ENCODE peak calls at places on chromosomes 11 and 22, in nine cellular contexts. One of them, this sample, is unnamed.

GRCh38 chr11:63686912-63687311 is 5.6 kb downstream of the RTN3 start:
- DNase-seq in AG10803: no peak
- DNase-seq in CD4-positive, alpha-beta T cell: no peak
- DNase-seq in left cardiac atrium: no peak
- DNase-seq in EH: no peak
- DNase-seq in A172: no peak
- DNase-seq in effector memory CD4-positive, alpha-beta T cell: no peak
- DNase-seq in renal cortical epithelial cell: no peak
- DNase-seq in neuronal stem cell: no peak
- DNase-seq in this sample: no peak

GRCh38 chr11:83011333-83012167 is 60.1 kb downstream of the RAB30 start:
- DNase-seq in AG10803: no peak
- DNase-seq in A172: no peak
- DNase-seq in EH: no peak
- DNase-seq in renal cortical epithelial cell: no peak
- DNase-seq in CD4-positive, alpha-beta T cell: no peak
- DNase-seq in effector memory CD4-positive, alpha-beta T cell: no peak
- DNase-seq in neuronal stem cell: no peak
- DNase-seq in left cardiac atrium: no peak
- DNase-seq in this sample: no peak

GRCh38 chr22:24592144-24592845 is 578 bp downstream of the LRRC75B start:
- DNase-seq in A172: no peak
- DNase-seq in AG10803: peak
- DNase-seq in effector memory CD4-positive, alpha-beta T cell: no peak
- DNase-seq in EH: peak
- DNase-seq in renal cortical epithelial cell: no peak
- DNase-seq in left cardiac atrium: peak
- DNase-seq in CD4-positive, alpha-beta T cell: no peak
- DNase-seq in neuronal stem cell: peak
- DNase-seq in this sample: no peak

GRCh38 chr22:19974935-19975706 is 33.5 kb upstream of the TXNRD2 start:
- DNase-seq in AG10803: no peak
- DNase-seq in renal cortical epithelial cell: peak
- DNase-seq in A172: peak
- DNase-seq in CD4-positive, alpha-beta T cell: no peak
- DNase-seq in effector memory CD4-positive, alpha-beta T cell: no peak
- DNase-seq in left cardiac atrium: no peak
- DNase-seq in neuronal stem cell: no peak
- DNase-seq in EH: no peak
- DNase-seq in this sample: no peak

GRCh38 chr11:12275818-12276217 is 101.6 kb upstream of the PARVA start:
- DNase-seq in left cardiac atrium: no peak
- DNase-seq in EH: no peak
- DNase-seq in effector memory CD4-positive, alpha-beta T cell: no peak
- DNase-seq in neuronal stem cell: no peak
- DNase-seq in A172: no peak
- DNase-seq in CD4-positive, alpha-beta T cell: no peak
- DNase-seq in renal cortical epithelial cell: no peak
- DNase-seq in AG10803: no peak
- DNase-seq in this sample: no peak

GRCh38 chr11:16052750-16053149 is 303.6 kb downstream of the SOX6 start:
- DNase-seq in left cardiac atrium: no peak
- DNase-seq in CD4-positive, alpha-beta T cell: no peak
- DNase-seq in effector memory CD4-positive, alpha-beta T cell: no peak
- DNase-seq in EH: no peak
- DNase-seq in neuronal stem cell: no peak
- DNase-seq in AG10803: no peak
- DNase-seq in A172: no peak
- DNase-seq in renal cortical epithelial cell: no peak
- DNase-seq in this sample: no peak

GRCh38 chr11:12289667-12290476 is 87.5 kb upstream of the PARVA start:
- DNase-seq in effector memory CD4-positive, alpha-beta T cell: no peak
- DNase-seq in CD4-positive, alpha-beta T cell: no peak
- DNase-seq in left cardiac atrium: no peak
- DNase-seq in A172: no peak
- DNase-seq in AG10803: no peak
- DNase-seq in EH: no peak
- DNase-seq in neuronal stem cell: no peak
- DNase-seq in renal cortical epithelial cell: no peak
- DNase-seq in this sample: no peak

GRCh38 chr11:64872790-64873488 is 5.5 kb downstream of the EHD1 start:
- DNase-seq in neuronal stem cell: no peak
- DNase-seq in CD4-positive, alpha-beta T cell: no peak
- DNase-seq in A172: no peak
- DNase-seq in left cardiac atrium: no peak
- DNase-seq in effector memory CD4-positive, alpha-beta T cell: no peak
- DNase-seq in AG10803: no peak
- DNase-seq in EH: no peak
- DNase-seq in renal cortical epithelial cell: peak
- DNase-seq in this sample: no peak

GRCh38 chr11:11982975-11983374 is 25.5 kb downstream of the DKK3 start:
- DNase-seq in effector memory CD4-positive, alpha-beta T cell: no peak
- DNase-seq in renal cortical epithelial cell: no peak
- DNase-seq in CD4-positive, alpha-beta T cell: no peak
- DNase-seq in AG10803: peak
- DNase-seq in neuronal stem cell: no peak
- DNase-seq in EH: peak
- DNase-seq in left cardiac atrium: no peak
- DNase-seq in A172: no peak
- DNase-seq in this sample: no peak

GRCh38 chr11:15580056-15580774 is 465.5 kb downstream of the INSC start:
- DNase-seq in neuronal stem cell: no peak
- DNase-seq in effector memory CD4-positive, alpha-beta T cell: no peak
- DNase-seq in A172: no peak
- DNase-seq in CD4-positive, alpha-beta T cell: no peak
- DNase-seq in AG10803: no peak
- DNase-seq in left cardiac atrium: no peak
- DNase-seq in renal cortical epithelial cell: no peak
- DNase-seq in EH: no peak
- DNase-seq in this sample: no peak

GRCh38 chr22:17106785-17107546 is 14.2 kb downstream of the TMEM121B start:
- DNase-seq in EH: no peak
- DNase-seq in A172: no peak
- DNase-seq in AG10803: no peak
- DNase-seq in neuronal stem cell: no peak
- DNase-seq in renal cortical epithelial cell: no peak
- DNase-seq in left cardiac atrium: no peak
- DNase-seq in effector memory CD4-positive, alpha-beta T cell: no peak
- DNase-seq in CD4-positive, alpha-beta T cell: no peak
- DNase-seq in this sample: no peak

GRCh38 chr22:24434472-24435322 is 7.3 kb downstream of the ADORA2A start:
- DNase-seq in renal cortical epithelial cell: no peak
- DNase-seq in left cardiac atrium: no peak
- DNase-seq in EH: no peak
- DNase-seq in A172: no peak
- DNase-seq in neuronal stem cell: no peak
- DNase-seq in CD4-positive, alpha-beta T cell: peak
- DNase-seq in effector memory CD4-positive, alpha-beta T cell: peak
- DNase-seq in AG10803: no peak
- DNase-seq in this sample: no peak

GRCh38 chr22:31881198-31881597 is 63.1 kb upstream of the YWHAH start:
- DNase-seq in A172: no peak
- DNase-seq in renal cortical epithelial cell: no peak
- DNase-seq in AG10803: no peak
- DNase-seq in effector memory CD4-positive, alpha-beta T cell: no peak
- DNase-seq in neuronal stem cell: no peak
- DNase-seq in left cardiac atrium: no peak
- DNase-seq in EH: no peak
- DNase-seq in CD4-positive, alpha-beta T cell: no peak
- DNase-seq in this sample: no peak

GRCh38 chr11:2533642-2534115 is 88.9 kb downstream of the KCNQ1 start:
- DNase-seq in A172: peak
- DNase-seq in effector memory CD4-positive, alpha-beta T cell: no peak
- DNase-seq in AG10803: peak
- DNase-seq in neuronal stem cell: peak
- DNase-seq in left cardiac atrium: peak
- DNase-seq in renal cortical epithelial cell: peak
- DNase-seq in CD4-positive, alpha-beta T cell: no peak
- DNase-seq in EH: peak
- DNase-seq in this sample: peak

GRCh38 chr11:107665016-107665415 is 46.8 kb downstream of the SLN start:
- DNase-seq in A172: no peak
- DNase-seq in effector memory CD4-positive, alpha-beta T cell: no peak
- DNase-seq in renal cortical epithelial cell: no peak
- DNase-seq in left cardiac atrium: no peak
- DNase-seq in AG10803: no peak
- DNase-seq in neuronal stem cell: no peak
- DNase-seq in CD4-positive, alpha-beta T cell: no peak
- DNase-seq in EH: no peak
- DNase-seq in this sample: no peak